ENCODE peak calls at places on chromosome 11, in four cellular contexts. Y is GM23338, P is uterus, Q is transverse colon. M is an unnamed sample. For H3K4me1, the result is how much of the 10 kb centered on the place peaks cover.

GRCh38 chr11:119496997-119497396 is 74.0 kb upstream of the THY1 start:
- DNase-seq in Q (no peak), P (no peak), Y (peak), M (peak)

GRCh38 chr11:126949066-126949945 is 51.3 kb downstream of the KIRREL3 start:
- DNase-seq in P (no peak), Y (no peak), Q (no peak), M (no peak)

GRCh38 chr11:2036863-2037486 is 39.3 kb upstream of the H19 start:
- DNase-seq in Q (no peak), Y (no peak), P (no peak), M (no peak)

GRCh38 chr11:131033151-131033651 is 116.9 kb upstream of the SNX19 start:
- DNase-seq in Y (peak), P (no peak), Q (no peak), M (peak)

GRCh38 chr11:74417379-74417804 is 19.2 kb upstream of the PGM2L1 start:
- DNase-seq in Y (peak), P (no peak), Q (no peak), M (no peak)

GRCh38 chr11:36354221-36355003 is 58.3 kb downstream of the PRR5L start:
- DNase-seq in P (no peak), Y (no peak), Q (no peak), M (no peak)

GRCh38 chr11:706439-706956 is 467 bp downstream of the EPS8L2 start:
- DNase-seq in P (no peak), Q (peak), Y (no peak), M (peak)

GRCh38 chr11:75342966-75343870 is 8.2 kb downstream of the ARRB1 start:
- DNase-seq in Q (no peak), Y (peak), P (no peak), M (peak)

GRCh38 chr11:96097844-96098421 is 174.0 kb upstream of the MTMR2 start:
- DNase-seq in Q (peak), Y (no peak), P (no peak), M (no peak)

GRCh38 chr11:47259178-47259977 is 1.6 kb downstream of the NR1H3 start:
- DNase-seq in Q (peak), Y (peak), P (no peak), M (peak)

GRCh38 chr11:61693897-61694840 is 14.0 kb downstream of the DAGLA start:
- DNase-seq in Y (no peak), P (no peak), Q (peak), M (no peak)

GRCh38 chr11:59187020-59187419 is 15.1 kb downstream of the DTX4 start:
- DNase-seq in P (no peak), Q (no peak), Y (no peak), M (no peak)

GRCh38 chr11:64163951-64164350 is 2.0 kb downstream of the MACROD1 start:
- DNase-seq in Q (no peak), P (no peak), Y (no peak), M (no peak)

GRCh38 chr11:22703040-22703439 is 36.6 kb downstream of the GAS2 start:
- DNase-seq in P (no peak), Q (no peak), Y (peak), M (no peak)

GRCh38 chr11:128968916-128969315 is 26.2 kb upstream of the TP53AIP1 start:
- DNase-seq in Q (no peak), P (no peak), Y (peak), M (no peak)

GRCh38 chr11:77107950-77108349 is 5.3 kb downstream of the OMP start:
- DNase-seq in P (peak), Y (no peak), Q (peak), M (no peak)

GRCh38 chr11:86952933-86953637 is 2.1 kb downstream of the FZD4 start:
- DNase-seq in Y (peak), Q (no peak), P (no peak), M (no peak)

GRCh38 chr11:99614353-99614752 is 593.6 kb downstream of the CNTN5 start:
- DNase-seq in P (no peak), Y (peak), Q (no peak), M (no peak)

GRCh38 chr11:26442131-26442530 is 110.2 kb downstream of the ANO3 start:
- DNase-seq in P (no peak), Y (no peak), Q (no peak), M (no peak)

GRCh38 chr11:86577663-86578636 is 94.5 kb downstream of the ME3 start:
- DNase-seq in Y (no peak), P (peak), Q (peak), M (no peak)

GRCh38 chr11:93614111-93614784 is 47.2 kb upstream of the CEP295 start:
- DNase-seq in Y (peak), Q (no peak), P (no peak), M (peak)

GRCh38 chr11:8671242-8671641 is 11.2 kb downstream of the TRIM66 start:
- DNase-seq in P (peak), Y (peak), Q (peak), M (peak)

GRCh38 chr11:35185696-35186095 is 46.7 kb downstream of the CD44 start:
- DNase-seq in Q (no peak), P (no peak), Y (no peak), M (no peak)

GRCh38 chr11:103870821-103871309 is 165.6 kb upstream of the DDI1 start:
- DNase-seq in Q (no peak), P (peak), Y (no peak), M (no peak)

GRCh38 chr11:47160753-47161133 is 15.9 kb downstream of the ARFGAP2 start:
- DNase-seq in Q (no peak), P (no peak), Y (peak), M (no peak)

GRCh38 chr11:121134758-121135312 is 33.8 kb downstream of the TECTA start:
- DNase-seq in P (no peak), Y (no peak), Q (no peak), M (no peak)

GRCh38 chr11:40877256-40877655 is 582.2 kb downstream of the LRRC4C start:
- DNase-seq in Y (no peak), P (no peak), Q (no peak), M (no peak)

GRCh38 chr11:131875611-131876010 is 505.2 kb downstream of the NTM start:
- DNase-seq in Y (no peak), Q (no peak), P (no peak), M (no peak)

GRCh38 chr11:34044664-34045485 is 6.7 kb upstream of the CAPRIN1 start:
- DNase-seq in Y (peak), P (no peak), Q (no peak), M (peak)

GRCh38 chr11:87366766-87367405 is 329.2 kb downstream of the TMEM135 start:
- DNase-seq in P (no peak), Y (no peak), Q (no peak), M (no peak)

GRCh38 chr11:128905345-128906184 is 14.4 kb downstream of the KCNJ5 start:
- DNase-seq in Y (peak), Q (peak), P (peak), M (peak)

GRCh38 chr11:13210424-13210823 is 67.2 kb upstream of the BMAL1 start:
- DNase-seq in Q (peak), P (peak), Y (peak), M (peak)

GRCh38 chr11:27459191-27459590 is 13.4 kb downstream of the LGR4 start:
- DNase-seq in Q (no peak), P (no peak), Y (peak), M (no peak)

GRCh38 chr11:92245700-92246270 is 21.2 kb downstream of the FAT3 start:
- DNase-seq in Q (no peak), Y (no peak), P (no peak), M (no peak)

GRCh38 chr11:45045692-45046471 is 95.2 kb upstream of the TP53I11 start:
- DNase-seq in Q (peak), Y (no peak), P (peak), M (no peak)

GRCh38 chr11:67371199-67371548 is 2.2 kb downstream of the CLCF1 start:
- DNase-seq in Q (no peak), P (no peak), Y (no peak), M (no peak)

GRCh38 chr11:67372993-67373915 is at the start of gene CLCF1:
- DNase-seq in Y (peak), Q (peak), P (peak), M (peak)

GRCh38 chr11:67373916-67374570 is 645 bp upstream of the CLCF1 start:
- DNase-seq in Q (peak), Y (peak), P (peak), M (peak)

GRCh38 chr11:67371549-67372231 is 1.7 kb downstream of the CLCF1 start:
- DNase-seq in P (peak), Q (no peak), Y (peak), M (peak)

GRCh38 chr11:67372232-67372992 is 986 bp downstream of the CLCF1 start:
- DNase-seq in Q (no peak), Y (peak), P (peak), M (peak)
- H3K4me1 ChIP-seq in Q (under half), Y (under half), P (under half), M (under half)

DNA sequence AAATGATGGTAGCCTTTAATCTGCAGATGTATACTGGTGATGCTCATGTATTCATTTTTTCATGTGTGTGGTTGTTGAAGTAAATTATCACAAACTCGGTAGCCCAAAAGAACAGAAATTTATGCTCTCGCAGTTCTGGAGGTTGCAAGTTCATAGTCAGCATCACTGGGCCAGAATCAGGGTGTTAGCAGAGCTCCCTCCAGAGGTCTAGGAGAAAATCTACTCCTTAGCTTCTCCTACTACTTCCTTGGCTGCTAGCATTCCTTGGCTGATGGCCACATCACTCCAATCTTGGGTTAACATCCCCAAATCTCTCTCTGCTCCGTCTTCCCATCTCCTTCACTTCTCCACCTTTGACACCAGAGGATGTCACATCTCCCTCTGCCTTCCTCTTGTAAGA is 45.3 kb upstream of the GALNT18 start:
- DNase-seq in P (no peak), Q (no peak), Y (no peak), M (no peak)
- TF ChIP-seq CTCF in P (no peak), Q (no peak), Y (no peak), M (no peak)

GRCh38 chr11:116601734-116602636 is 170.8 kb downstream of the BUD13 start:
- DNase-seq in Q (no peak), Y (no peak), P (peak), M (peak)
- H3K4me1 ChIP-seq in Q (under half), Y (under half), P (under half), M (under half)

DNA sequence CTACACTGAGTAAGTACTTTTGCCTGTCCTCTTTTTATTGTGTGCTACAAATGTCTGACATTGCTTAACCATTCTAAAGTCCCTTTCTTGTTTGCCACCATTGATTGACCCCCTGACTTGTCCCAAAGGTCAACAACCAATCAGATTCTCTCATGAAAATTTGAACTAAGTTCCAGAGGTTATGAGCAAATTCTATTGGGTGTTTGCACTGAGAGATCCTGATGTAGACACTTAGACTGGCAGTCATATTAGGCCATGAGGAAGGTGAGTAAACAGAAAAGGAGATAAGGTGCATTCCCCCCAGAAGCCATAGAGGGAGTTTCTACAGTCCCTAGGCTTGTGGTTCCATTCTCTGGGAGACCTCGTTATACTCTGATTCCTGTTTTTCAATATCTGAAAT is 101.3 kb upstream of the E2F8 start:
- DNase-seq in Y (no peak), Q (no peak), P (no peak), M (no peak)
- TF ChIP-seq CTCF in Y (peak), Q (no peak), P (no peak), M (peak)

GRCh38 chr11:72732329-72732728 is 19.9 kb downstream of the ARAP1 start:
- DNase-seq in Q (no peak), P (no peak), Y (no peak), M (no peak)
- H3K4me1 ChIP-seq in Q (under half), P (under half), Y (under half), M (under half)

DNA sequence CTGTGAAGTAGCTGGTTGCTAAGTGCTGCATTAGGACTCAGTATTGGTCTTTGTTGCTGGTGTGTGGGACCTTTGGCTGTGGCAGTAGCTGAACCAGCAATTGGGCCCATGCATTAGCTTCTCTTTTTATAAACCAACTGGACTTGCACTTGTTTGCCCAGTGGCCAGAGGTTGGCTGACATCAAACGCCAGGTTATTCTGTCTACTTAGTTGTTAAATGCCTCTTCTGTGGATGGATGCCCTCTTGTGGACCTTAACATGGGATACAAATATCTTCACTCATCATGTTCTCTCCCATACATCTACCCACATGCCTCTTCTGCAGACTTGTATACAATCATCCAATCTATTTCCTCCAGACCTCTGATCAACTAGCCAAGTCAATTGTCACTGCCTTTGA is 26.4 kb upstream of the ARHGAP20 start:
- DNase-seq in Q (no peak), P (no peak), Y (no peak), M (no peak)
- TF ChIP-seq CTCF in Q (no peak), P (no peak), Y (no peak), M (peak)

GRCh38 chr11:68480193-68480592 is 19.6 kb downstream of the PPP6R3 start:
- DNase-seq in Y (no peak), Q (no peak), P (no peak), M (no peak)

GRCh38 chr11:68480855-68481510 is 20.4 kb downstream of the PPP6R3 start:
- DNase-seq in Y (no peak), P (no peak), Q (no peak), M (no peak)

GRCh38 chr11:68479390-68479789 is 18.8 kb downstream of the PPP6R3 start:
- DNase-seq in P (no peak), Y (no peak), Q (no peak), M (no peak)

GRCh38 chr11:68481579-68482240 is 21.2 kb downstream of the PPP6R3 start:
- DNase-seq in Q (no peak), Y (no peak), P (no peak), M (no peak)
- H3K4me1 ChIP-seq in Q (under half), Y (under half), P (under half), M (under half)

M was measured in endodermal cell.